ENCODE peak calls at places on chromosomes 12 and 14, in five cellular contexts. R, M, J, I and E are unnamed samples.
A peak's percentile ranks its signal among the peaks of the same experiment; 100 is the strongest.

GRCh38 chr12:27841392-27841882 is 61.4 kb upstream of the MANSC4 start:
- DNase-seq in I (no peak), M (no peak), R (no peak), J (no peak), E (no peak)

GRCh38 chr12:20523658-20524057 is 155.3 kb downstream of the PDE3A start:
- DNase-seq in J (no peak), R (no peak), M (no peak), I (no peak), E (no peak)

GRCh38 chr12:45244561-45245348 is 28.9 kb downstream of the ANO6 start:
- DNase-seq in R (no peak), I (no peak), J (no peak), M (no peak), E (no peak)

GRCh38 chr14:90577661-90578282 is 180.9 kb downstream of the CALM1 start:
- DNase-seq in M (no peak), R (no peak), I (no peak), J (no peak), E (no peak)

GRCh38 chr12:132886529-132887477 is 602 bp downstream of the CHFR start:
- DNase-seq in I (peak; percentile 34), J (no peak), R (no peak), M (no peak), E (peak; percentile 29)

GRCh38 chr14:91847693-91848092 is 19.6 kb downstream of the TC2N start:
- DNase-seq in J (no peak), I (no peak), M (no peak), R (no peak), E (no peak)

GRCh38 chr12:113040722-113041168 is 15.8 kb upstream of the DTX1 start:
- DNase-seq in I (no peak), M (peak; percentile 55), J (no peak), R (no peak), E (peak; percentile 64)

GRCh38 chr12:52559979-52560378 is 7.0 kb upstream of the KRT71 start:
- DNase-seq in I (no peak), M (no peak), R (no peak), J (no peak), E (no peak)

GRCh38 chr12:62749586-62749985 is 185.4 kb downstream of the PPM1H start:
- DNase-seq in M (no peak), I (no peak), J (no peak), R (no peak), E (no peak)

GRCh38 chr12:21499765-21500164 is 1.7 kb downstream of the RECQL start:
- DNase-seq in M (no peak), J (no peak), R (no peak), I (no peak), E (no peak)

GRCh38 chr12:2904260-2904659 is 13.6 kb downstream of the TULP3 start:
- DNase-seq in I (no peak), J (no peak), R (no peak), M (no peak), E (no peak)

GRCh38 chr12:12214635-12215131 is 52.2 kb downstream of the LRP6 start:
- DNase-seq in M (no peak), R (no peak), I (no peak), J (no peak), E (no peak)

GRCh38 chr14:93536945-93537344 is 106.2 kb downstream of the UNC79 start:
- DNase-seq in R (no peak), M (no peak), I (no peak), J (no peak), E (no peak)

GRCh38 chr12:39912211-39912980 is 193.5 kb downstream of the SLC2A13 start:
- DNase-seq in J (no peak), I (peak; percentile 92), M (peak; percentile 59), R (no peak), E (peak; percentile 85)

GRCh38 chr14:37195327-37195726 is 2.4 kb upstream of the MIPOL1 start:
- DNase-seq in M (no peak), J (no peak), R (no peak), I (no peak), E (no peak)

GRCh38 chr12:85016423-85016822 is 19.7 kb downstream of the TSPAN19 start:
- DNase-seq in M (no peak), J (no peak), R (no peak), I (no peak), E (no peak)

GRCh38 chr14:72643317-72643801 is 250.5 kb downstream of the DPF3 start:
- DNase-seq in I (no peak), J (no peak), M (no peak), R (no peak), E (no peak)

GRCh38 chr12:47415054-47415453 is 290.8 kb downstream of the RPAP3 start:
- DNase-seq in I (no peak), M (no peak), J (no peak), R (no peak), E (no peak)

GRCh38 chr12:125968413-125968812 is 903.2 kb downstream of the AACS start:
- DNase-seq in M (no peak), R (no peak), I (no peak), J (no peak), E (no peak)

GRCh38 chr14:101193845-101194355 is 290.4 kb upstream of the RTL1 start:
- DNase-seq in R (no peak), M (peak; percentile 18), J (no peak), I (peak; percentile 4), E (no peak)

GRCh38 chr14:72615511-72616121 is 278.3 kb downstream of the DPF3 start:
- DNase-seq in I (no peak), J (no peak), M (no peak), R (no peak), E (no peak)